ENCODE peak calls at places on chromosomes 7 and 10, in six cellular contexts. N is kidney epithelial cell, X is lower lobe of right lung, U is brain microvascular endothelial cell, Y is WERI-Rb-1, J is pancreas. S is an unnamed sample. For H3K27me3, the result is how much of the 10 kb centered on the place peaks cover.

GRCh38 chr7:11650504-11650903 is 181.5 kb downstream of the THSD7A start:
- DNase-seq in N (no peak), J (no peak), X (no peak), U (no peak), Y (no peak), S (no peak)

GRCh38 chr7:147586526-147586925 is 1004.0 kb upstream of the C7orf33 start:
- DNase-seq in Y (no peak), U (no peak), J (no peak), X (no peak), N (no peak), S (no peak)

GRCh38 chr7:151829707-151830106 is 47.2 kb downstream of the PRKAG2 start:
- DNase-seq in J (no peak), U (no peak), X (peak), Y (no peak), N (no peak), S (no peak)

GRCh38 chr7:105741993-105742392 is 134.4 kb downstream of the ATXN7L1 start:
- DNase-seq in X (no peak), U (no peak), N (no peak), Y (no peak), J (no peak), S (no peak)

GRCh38 chr10:12221323-12222298 is 25.6 kb downstream of the CDC123 start:
- DNase-seq in U (peak), Y (no peak), X (no peak), N (no peak), J (no peak), S (no peak)

GRCh38 chr10:4058514-4059029 is 273.6 kb upstream of the KLF6 start:
- DNase-seq in X (no peak), U (no peak), N (no peak), Y (no peak), J (no peak), S (no peak)

GRCh38 chr10:124619195-124619594 is 125.0 kb downstream of the FAM53B start:
- DNase-seq in J (no peak), U (no peak), X (peak), Y (no peak), N (no peak), S (no peak)

GRCh38 chr7:110373514-110374258 is 717.2 kb upstream of the LRRN3 start:
- DNase-seq in X (no peak), U (no peak), Y (no peak), N (peak), J (no peak), S (no peak)

GRCh38 chr10:103890194-103890658 is 27.8 kb downstream of the STN1 start:
- DNase-seq in Y (no peak), N (no peak), X (peak), J (peak), U (no peak), S (no peak)

GRCh38 chr10:85319826-85320225 is 991.4 kb downstream of the CCSER2 start:
- DNase-seq in J (no peak), X (no peak), U (no peak), Y (peak), N (no peak), S (no peak)

GRCh38 chr10:96987842-96988175 is 155.7 kb downstream of the LCOR start:
- DNase-seq in U (no peak), X (no peak), J (no peak), Y (no peak), N (no peak), S (no peak)

GRCh38 chr10:61970182-61971015 is 68.9 kb downstream of the ARID5B start:
- DNase-seq in U (no peak), J (no peak), Y (no peak), N (no peak), X (no peak), S (no peak)

GRCh38 chr7:18541189-18541870 is 45.8 kb downstream of the HDAC9 start:
- DNase-seq in Y (no peak), U (no peak), J (peak), X (peak), N (peak), S (no peak)

GRCh38 chr7:99092064-99092720 is 51.7 kb downstream of the SMURF1 start:
- DNase-seq in U (no peak), X (no peak), Y (no peak), N (no peak), J (peak), S (no peak)

GRCh38 chr7:158368449-158368848 is 219.2 kb downstream of the PTPRN2 start:
- DNase-seq in Y (no peak), U (no peak), J (no peak), X (no peak), N (no peak), S (peak)

GRCh38 chr7:142716596-142716995 is 32.7 kb upstream of the PRSS1 start:
- DNase-seq in N (no peak), U (peak), J (no peak), X (no peak), Y (no peak), S (no peak)

GRCh38 chr10:114694735-114695134 is 36.7 kb upstream of the ABLIM1 start:
- DNase-seq in U (no peak), J (peak), Y (peak), N (no peak), X (no peak), S (no peak)

GRCh38 chr10:1516492-1517224 is 220.7 kb downstream of the ADARB2 start:
- DNase-seq in N (no peak), J (no peak), U (no peak), X (no peak), Y (no peak), S (no peak)

GRCh38 chr7:96009162-96009561 is 236.8 kb downstream of the DYNC1I1 start:
- DNase-seq in X (no peak), N (no peak), J (no peak), U (no peak), Y (no peak), S (no peak)

GRCh38 chr10:117796394-117796793 is 250.3 kb downstream of the RAB11FIP2 start:
- DNase-seq in N (no peak), U (no peak), J (no peak), Y (no peak), X (no peak), S (no peak)

GRCh38 chr10:119663866-119664698 is 12.9 kb downstream of the BAG3 start:
- DNase-seq in J (no peak), U (no peak), N (no peak), Y (peak), X (no peak), S (no peak)

GRCh38 chr10:52226448-52226847 is 87.6 kb upstream of the DKK1 start:
- DNase-seq in X (no peak), J (no peak), U (peak), N (no peak), Y (no peak), S (no peak)

GRCh38 chr7:12638851-12639467 is 48.5 kb upstream of the ARL4A start:
- DNase-seq in N (no peak), J (no peak), X (no peak), Y (no peak), U (no peak), S (no peak)

GRCh38 chr7:130695840-130696239 is 9.5 kb upstream of the TSGA13 start:
- DNase-seq in U (peak), X (no peak), N (no peak), J (no peak), Y (no peak), S (no peak)

GRCh38 chr10:43230909-43231522 is 35.8 kb downstream of the RASGEF1A start:
- DNase-seq in N (no peak), U (no peak), J (no peak), Y (peak), X (peak), S (peak)
- H3K27me3 ChIP-seq in N (half or more), U (under half), J (under half), Y (under half), X (under half), S (under half)

DNA sequence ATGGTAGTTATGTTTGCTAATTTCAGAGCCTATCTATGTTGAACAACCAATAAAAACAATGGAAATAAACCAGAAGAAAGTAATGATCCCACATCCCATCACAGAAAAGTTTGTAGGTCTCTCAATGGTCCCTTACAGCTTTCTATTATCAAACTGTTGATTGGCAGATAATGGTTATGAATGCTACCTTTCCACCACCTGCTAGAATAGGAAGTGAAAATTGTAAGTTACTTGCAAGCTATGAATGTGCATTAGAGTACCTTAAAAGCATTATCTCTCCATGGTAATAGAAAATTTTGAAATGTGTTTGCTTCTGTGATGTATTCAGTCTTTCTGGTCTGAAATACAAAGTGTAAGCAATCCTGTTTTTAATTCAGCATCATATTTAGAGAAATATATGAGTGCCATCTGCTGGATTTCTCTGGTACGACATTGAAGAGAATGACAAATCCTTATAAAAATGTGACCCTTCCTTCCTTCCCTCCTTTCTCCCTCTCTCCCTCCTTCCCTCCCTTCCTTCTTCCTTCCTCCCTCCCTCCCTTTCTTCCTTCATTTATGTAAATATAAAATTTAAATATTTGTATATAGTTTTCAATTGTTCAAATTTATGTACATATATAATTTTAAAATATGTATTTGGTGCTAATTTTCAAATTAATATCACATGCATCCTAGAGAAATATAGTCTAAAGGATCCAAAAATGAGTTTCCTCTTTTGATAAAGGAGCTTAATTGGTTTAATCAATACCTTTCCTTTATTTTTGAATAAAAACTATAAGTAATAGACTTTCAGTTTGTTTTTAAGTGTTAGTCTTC is 41.4 kb upstream of the PNLIPRP3 start:
- DNase-seq in X (no peak), Y (no peak), U (peak), N (peak), J (no peak), S (no peak)
- TF ChIP-seq CTCF in X (peak), Y (peak), U (peak), N (peak), J (peak), S (peak)

GRCh38 chr10:132131581-132132250 is 55.0 kb upstream of the DPYSL4 start:
- DNase-seq in N (no peak), Y (no peak), U (no peak), X (peak), J (no peak), S (peak)
- H3K27me3 ChIP-seq in N (under half), Y (under half), U (under half), X (under half), J (under half), S (under half)

GRCh38 chr10:113475381-113475807 is 77.5 kb upstream of the HABP2 start:
- DNase-seq in X (no peak), N (no peak), U (no peak), Y (no peak), J (peak), S (no peak)
- TF ChIP-seq CTCF in X (no peak), N (no peak), U (no peak), Y (no peak), J (no peak), S (no peak)

DNA sequence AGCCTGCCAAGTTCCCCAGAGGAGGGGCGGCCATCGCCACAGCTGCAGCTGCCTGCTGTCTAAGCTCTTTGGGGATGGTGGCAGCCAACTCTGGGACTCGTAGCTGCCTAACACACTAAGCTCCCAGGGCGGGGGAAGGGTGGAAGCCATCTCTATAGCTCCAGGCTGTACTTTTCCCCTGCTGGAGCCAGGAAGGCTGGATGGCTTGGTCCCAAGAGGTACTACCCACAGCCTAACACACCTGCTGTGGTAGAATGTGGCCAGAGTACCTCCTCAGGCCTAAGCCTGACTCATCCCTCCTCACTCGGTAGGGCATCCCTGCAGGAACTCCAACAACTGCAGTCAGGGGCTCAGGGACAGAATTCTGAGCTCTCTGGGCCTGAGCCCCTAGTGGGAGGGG is 151.7 kb upstream of the TAC1 start:
- DNase-seq in J (no peak), N (no peak), U (no peak), Y (no peak), X (no peak), S (no peak)
- H3K27me3 ChIP-seq in J (under half), N (under half), U (under half), Y (under half), X (under half), S (under half)

GRCh38 chr10:83541096-83541495 is 598.2 kb upstream of the GHITM start:
- DNase-seq in X (no peak), U (no peak), Y (no peak), N (no peak), J (no peak), S (no peak)

GRCh38 chr10:83545901-83546391 is 593.4 kb upstream of the GHITM start:
- DNase-seq in J (peak), Y (no peak), N (no peak), X (no peak), U (no peak), S (no peak)

GRCh38 chr10:83539528-83540308 is 599.6 kb upstream of the GHITM start:
- DNase-seq in U (no peak), N (peak), Y (peak), J (peak), X (no peak), S (no peak)

GRCh38 chr10:83544049-83544448 is 595.3 kb upstream of the GHITM start:
- DNase-seq in X (no peak), Y (no peak), U (no peak), N (no peak), J (no peak), S (no peak)

GRCh38 chr10:83542774-83543291 is 596.5 kb upstream of the GHITM start:
- DNase-seq in U (no peak), Y (peak), N (peak), X (no peak), J (no peak), S (no peak)
- TF ChIP-seq CTCF in U (no peak), Y (no peak), N (no peak), X (no peak), J (no peak), S (no peak)

DNA sequence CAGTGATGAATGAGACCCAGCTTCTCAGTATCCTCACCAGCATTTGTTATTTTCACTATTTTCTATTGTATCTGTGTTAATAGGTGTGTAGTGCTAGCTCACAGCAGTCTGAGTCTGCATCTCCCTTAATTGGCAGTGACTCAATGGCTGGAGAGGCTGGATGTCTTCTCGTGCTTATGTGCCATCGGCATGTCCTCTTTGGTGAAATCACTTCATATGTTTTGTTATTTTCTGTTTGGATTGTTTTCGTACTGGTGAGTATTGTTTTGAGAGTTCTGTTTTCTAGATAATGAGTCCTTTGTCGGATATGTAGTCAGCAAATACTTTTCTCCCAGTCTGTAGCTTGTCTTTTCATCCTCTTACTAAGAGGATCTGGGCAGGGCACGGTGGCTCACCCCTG is 66.1 kb downstream of the AMZ1 start:
- DNase-seq in Y (no peak), X (no peak), N (no peak), J (no peak), U (peak), S (no peak)
- H3K27me3 ChIP-seq in Y (under half), X (under half), N (under half), J (under half), U (under half), S (under half)

GRCh38 chr7:44921607-44922350 is 36.4 kb upstream of the PURB start:
- DNase-seq in U (peak), N (no peak), X (peak), J (peak), Y (peak), S (peak)

GRCh38 chr7:44918029-44918428 is 32.7 kb upstream of the PURB start:
- DNase-seq in J (no peak), X (no peak), Y (no peak), U (no peak), N (no peak), S (no peak)

GRCh38 chr7:44920119-44920518 is 34.8 kb upstream of the PURB start:
- DNase-seq in N (no peak), U (no peak), Y (no peak), J (no peak), X (no peak), S (no peak)

GRCh38 chr7:44917465-44917864 is 32.1 kb upstream of the PURB start:
- DNase-seq in U (no peak), X (no peak), J (no peak), Y (no peak), N (no peak), S (no peak)

GRCh38 chr7:44922351-44922694 is 37.0 kb upstream of the PURB start:
- DNase-seq in Y (no peak), N (no peak), U (no peak), X (no peak), J (no peak), S (no peak)
- TF ChIP-seq CTCF in Y (no peak), N (no peak), U (no peak), X (no peak), J (no peak), S (peak)

GRCh38 chr10:3010819-3011422 is 56.4 kb upstream of the PFKP start:
- DNase-seq in U (no peak), Y (no peak), X (no peak), J (peak), N (peak), S (no peak)

GRCh38 chr10:3006093-3006492 is 61.3 kb upstream of the PFKP start:
- DNase-seq in N (no peak), Y (no peak), X (no peak), J (no peak), U (no peak), S (no peak)

GRCh38 chr10:3008518-3009195 is 58.7 kb upstream of the PFKP start:
- DNase-seq in N (no peak), X (no peak), Y (no peak), U (no peak), J (no peak), S (no peak)

GRCh38 chr10:3009341-3009740 is 58.0 kb upstream of the PFKP start:
- DNase-seq in X (no peak), J (no peak), N (no peak), Y (no peak), U (no peak), S (no peak)

DNA sequence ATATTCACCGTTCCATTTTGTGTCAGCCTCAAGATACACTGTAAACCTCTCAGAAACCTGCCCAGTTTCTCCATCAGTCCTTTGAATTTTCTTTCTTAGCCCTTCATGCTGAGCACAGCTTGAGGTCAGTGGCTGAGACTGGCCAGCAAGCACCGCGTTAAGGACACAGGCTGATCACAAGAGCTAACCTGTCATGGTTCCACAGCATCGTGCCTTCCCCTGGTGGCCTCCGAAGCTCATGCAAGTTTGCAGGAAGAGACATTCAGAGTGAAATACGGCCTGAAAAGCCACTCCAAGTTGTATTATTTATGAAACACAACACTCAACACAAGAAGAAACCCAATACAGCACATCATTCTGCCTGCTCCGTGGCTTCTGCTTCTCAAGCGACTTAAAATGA is 57.0 kb upstream of the PFKP start:
- DNase-seq in J (no peak), U (no peak), N (no peak), X (no peak), Y (no peak), S (no peak)
- H3K27me3 ChIP-seq in J (under half), U (under half), N (under half), X (under half), Y (under half), S (under half)

GRCh38 chr7:75033064-75033463 is 40.5 kb downstream of the RCC1L start:
- DNase-seq in N (no peak), J (no peak), Y (peak), U (no peak), X (no peak), S (no peak)
- TF ChIP-seq CTCF in N (peak), J (no peak), Y (peak), U (peak), X (no peak), S (no peak)

S was measured in spleen.